ENCODE peak calls at places on chromosome 16, in nine cellular contexts. A, U, X, K, V, S, O, J and F are unnamed samples.
A peak's percentile ranks its signal among the peaks of the same experiment; 100 is the strongest.

GRCh38 chr16:28295213-28295612 is 2.9 kb downstream of the SBK1 start:
- DNase-seq in A (no peak), U (no peak), X (no peak), K (no peak), V (no peak), S (no peak), O (no peak), J (no peak), F (no peak)

GRCh38 chr16:2855536-2855935 is 2.4 kb downstream of the PRSS22 start:
- DNase-seq in A (no peak), U (no peak), X (no peak), K (no peak), V (no peak), S (no peak), O (no peak), J (no peak), F (no peak)

GRCh38 chr16:85637808-85638186 is 24.7 kb downstream of the GSE1 start:
- DNase-seq in A (no peak), U (no peak), X (no peak), K (no peak), V (no peak), S (no peak), O (no peak), J (no peak), F (no peak)

GRCh38 chr16:85162478-85163277 is 50.4 kb upstream of the CIBAR2 start:
- DNase-seq in A (peak; percentile 73), U (peak; percentile 90), X (peak; percentile 49), K (no peak), V (peak; percentile 35), S (no peak), O (no peak), J (no peak), F (no peak)

GRCh38 chr16:56994311-56994710 is 5.0 kb downstream of the NLRC5 start:
- DNase-seq in A (no peak), U (peak; percentile 63), X (no peak), K (no peak), V (no peak), S (no peak), O (no peak), J (no peak), F (no peak)

GRCh38 chr16:3065069-3065741 is at the start of gene IL32:
- DNase-seq in A (peak; percentile 46), U (no peak), X (no peak), K (peak; percentile 78), V (peak; percentile 94), S (no peak), O (peak; percentile 74), J (peak; percentile 77), F (no peak)

GRCh38 chr16:81513204-81514040 is 68.8 kb downstream of the CMIP start:
- DNase-seq in A (no peak), U (no peak), X (no peak), K (no peak), V (peak; percentile 86), S (no peak), O (no peak), J (no peak), F (no peak)

GRCh38 chr16:86083382-86084002 is 184.5 kb downstream of the IRF8 start:
- DNase-seq in A (no peak), U (peak; percentile 59), X (no peak), K (no peak), V (no peak), S (no peak), O (no peak), J (no peak), F (no peak)

GRCh38 chr16:53955221-53955875 is 251.4 kb downstream of the FTO start:
- DNase-seq in A (no peak), U (no peak), X (no peak), K (no peak), V (no peak), S (no peak), O (no peak), J (no peak), F (no peak)

GRCh38 chr16:63466-63865 is 9.0 kb downstream of the RHBDF1 start:
- DNase-seq in A (no peak), U (no peak), X (no peak), K (no peak), V (no peak), S (no peak), O (no peak), J (no peak), F (no peak)

GRCh38 chr16:58814348-58814801 is 80.3 kb upstream of the GOT2 start:
- DNase-seq in A (peak; percentile 8), U (no peak), X (no peak), K (peak; percentile 51), V (peak; percentile 63), S (peak; percentile 7), O (no peak), J (peak; percentile 37), F (peak; percentile 21)